ENCODE peak calls at places on chromosomes 11 and 22, in seven cellular contexts. W is neuronal stem cell, G is cardiac muscle cell, X is psoas muscle, M is GM23248, L is BE2C, B is IMR-90. O is an unnamed sample.

GRCh38 chr11:2761131-2762030 is 61.6 kb upstream of the KCNQ1OT1 start:
- DNase-seq in B (no peak), X (no peak), W (no peak), M (no peak), L (no peak), G (no peak), O (no peak)

GRCh38 chr11:99687320-99687719 is 666.6 kb downstream of the CNTN5 start:
- DNase-seq in M (no peak), L (no peak), W (no peak), B (no peak), G (no peak), X (no peak), O (no peak)

GRCh38 chr22:42855211-42855610 is 1.9 kb downstream of the ARFGAP3 start:
- DNase-seq in G (no peak), W (no peak), L (no peak), B (no peak), X (no peak), M (peak; percentile 51), O (no peak)

GRCh38 chr11:131624526-131624925 is 254.1 kb downstream of the NTM start:
- DNase-seq in W (no peak), X (no peak), L (no peak), G (no peak), M (peak; percentile 85), B (peak; percentile 2), O (no peak)

GRCh38 chr11:26105762-26106423 is 226.0 kb upstream of the ANO3 start:
- DNase-seq in B (no peak), X (no peak), L (no peak), M (no peak), W (no peak), G (no peak), O (no peak)

GRCh38 chr11:10493041-10493663 is 38.1 kb downstream of the AMPD3 start:
- DNase-seq in M (no peak), B (no peak), X (no peak), G (no peak), L (no peak), W (no peak), O (no peak)

GRCh38 chr11:45083544-45084087 is 62.8 kb upstream of the PRDM11 start:
- DNase-seq in M (no peak), G (peak; percentile 29), W (no peak), X (no peak), L (peak; percentile 12), B (no peak), O (no peak)

GRCh38 chr11:65814131-65814959 is 19.4 kb upstream of the SNX32 start:
- DNase-seq in G (no peak), W (no peak), M (peak; percentile 21), L (no peak), B (peak; percentile 28), X (no peak), O (no peak)

GRCh38 chr11:2665747-2666710 is 33.8 kb downstream of the KCNQ1OT1 start:
- DNase-seq in W (no peak), X (no peak), B (no peak), M (no peak), L (no peak), G (peak; percentile 39), O (no peak)

GRCh38 chr11:1918436-1919315 is 827 bp upstream of the TNNT3 start:
- DNase-seq in X (no peak), L (no peak), M (no peak), W (no peak), G (no peak), B (no peak), O (no peak)

GRCh38 chr22:36384766-36385400 is 2.9 kb downstream of the MYH9 start:
- DNase-seq in X (no peak), B (no peak), M (peak; percentile 38), G (no peak), W (no peak), L (no peak), O (peak; percentile 92)

GRCh38 chr11:48037709-48038468 is 57.5 kb downstream of the PTPRJ start:
- DNase-seq in L (no peak), W (no peak), X (no peak), M (no peak), B (peak; percentile 77), G (no peak), O (no peak)

GRCh38 chr11:124928942-124929663 is 6.7 kb downstream of the HEPACAM start:
- DNase-seq in W (no peak), M (no peak), B (no peak), G (no peak), X (no peak), L (no peak), O (no peak)

GRCh38 chr22:33518405-33518804 is 401.9 kb downstream of the LARGE1 start:
- DNase-seq in X (no peak), M (no peak), G (no peak), B (no peak), L (no peak), W (no peak), O (no peak)

GRCh38 chr11:110100476-110101240 is 7.5 kb downstream of the ZC3H12C start:
- DNase-seq in L (no peak), B (no peak), W (no peak), X (no peak), G (no peak), M (no peak), O (no peak)

GRCh38 chr11:130940706-130941105 is 24.4 kb upstream of the SNX19 start:
- DNase-seq in B (peak; percentile 29), M (peak; percentile 62), X (no peak), L (no peak), W (no peak), G (no peak), O (no peak)

GRCh38 chr11:113189909-113190667 is 124.3 kb upstream of the TTC12 start:
- DNase-seq in B (no peak), M (peak; percentile 92), G (no peak), L (no peak), X (peak; percentile 56), W (no peak), O (no peak)

GRCh38 chr11:2211113-2211971 is 39.7 kb upstream of the TH start:
- DNase-seq in W (peak; percentile 51), L (no peak), M (no peak), B (no peak), G (no peak), X (no peak), O (no peak)

GRCh38 chr22:20550851-20551744 is 43.7 kb downstream of the MED15 start:
- DNase-seq in X (peak; percentile 58), L (no peak), W (no peak), G (peak; percentile 61), B (peak; percentile 78), M (peak; percentile 97), O (peak; percentile 33)

GRCh38 chr11:127628463-127628785 is 627.9 kb upstream of the KIRREL3 start:
- DNase-seq in B (no peak), L (no peak), X (no peak), W (no peak), G (no peak), M (no peak), O (no peak)

GRCh38 chr11:70371241-70371640 is 27.1 kb upstream of the CTTN start:
- DNase-seq in G (no peak), X (no peak), B (peak; percentile 18), L (no peak), W (peak; percentile 4), M (no peak), O (no peak)

DNA sequence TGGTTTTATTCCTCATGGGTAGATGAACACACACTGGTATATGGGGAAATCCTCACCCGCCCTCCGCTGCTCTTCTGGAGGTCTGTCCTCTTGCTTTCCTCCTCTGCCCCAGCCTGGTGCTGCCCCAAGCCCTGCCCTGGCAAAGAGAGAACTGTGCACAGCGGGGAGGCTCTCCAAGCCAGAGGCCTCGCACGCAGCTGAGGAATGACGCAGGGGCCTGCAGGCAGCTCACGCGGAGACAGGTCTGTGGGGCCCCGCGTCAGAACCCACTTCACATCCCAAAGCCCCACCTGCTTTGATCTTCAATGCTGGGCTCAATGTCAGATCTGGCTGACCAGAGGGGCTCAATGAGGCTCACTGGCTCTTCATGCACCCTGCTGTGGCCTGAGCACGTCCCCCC is 10.0 kb downstream of the GATD1 start:
- DNase-seq in W (no peak), M (no peak), X (no peak), G (no peak), B (no peak), L (no peak), O (no peak)
- H3K36me3 ChIP-seq in W (peaks cover 81% of the 10 kb centered on the region), M (peaks cover 32% of the 10 kb centered on the region), X (peaks cover 89% of the 10 kb centered on the region), G (peaks cover 20% of the 10 kb centered on the region), B (peaks cover 68% of the 10 kb centered on the region), L (peaks cover 44% of the 10 kb centered on the region), O (peaks cover 49% of the 10 kb centered on the region)

DNA sequence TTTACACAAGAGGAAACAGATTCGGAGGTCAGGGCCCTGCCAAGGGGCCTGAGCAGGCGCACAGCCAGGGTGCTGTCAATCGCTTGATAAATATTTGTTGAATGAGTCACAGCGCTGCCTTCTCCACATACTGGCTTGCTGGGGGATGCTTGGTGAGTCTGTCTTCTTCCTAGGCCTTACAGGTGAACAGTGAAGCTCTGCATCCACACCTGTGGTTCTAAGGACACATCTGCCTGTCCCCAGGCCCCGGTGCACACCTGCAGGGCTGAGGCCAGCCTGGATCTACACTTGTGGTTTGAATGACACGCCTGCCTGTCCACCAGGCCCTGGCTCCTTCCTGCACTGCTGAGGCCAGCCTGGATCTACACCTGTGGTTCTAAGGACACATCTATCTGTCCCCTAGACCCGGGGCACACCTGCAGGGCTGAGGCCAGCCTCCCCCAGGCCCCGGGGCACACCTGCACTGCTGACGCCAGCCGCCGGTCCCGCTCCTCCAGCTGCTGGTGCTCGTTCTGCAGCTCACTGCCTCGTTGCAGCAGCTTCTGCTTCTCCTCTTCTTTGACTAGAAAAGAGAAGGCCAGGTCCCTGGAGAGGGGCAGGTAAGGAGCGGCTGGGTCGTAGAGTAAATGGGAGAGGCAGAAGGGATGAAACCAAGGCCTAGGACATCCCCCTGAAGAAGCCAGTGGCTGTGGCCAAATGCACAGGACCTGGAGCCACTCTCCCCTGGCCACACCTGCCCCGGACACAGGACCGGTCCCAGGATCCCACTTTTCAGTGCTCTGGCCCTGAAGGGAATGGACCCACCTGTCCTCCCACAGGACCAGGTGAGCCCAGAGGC is 124.6 kb downstream of the PHF21B start:
- DNase-seq in W (no peak), G (no peak), X (no peak), L (no peak), M (no peak), B (no peak), O (no peak)
- H3K36me3 ChIP-seq in W (peaks cover 94% of the 10 kb centered on the region), G (no peaks in the 10 kb centered on the region), X (no peaks in the 10 kb centered on the region), L (peaks cover 18% of the 10 kb centered on the region), M (no peaks in the 10 kb centered on the region), B (no peaks in the 10 kb centered on the region), O (no peaks in the 10 kb centered on the region)

GRCh38 chr11:64262271-64263002 is 11.1 kb downstream of the PLCB3 start:
- DNase-seq in G (no peak), L (no peak), W (no peak), M (no peak), X (no peak), B (no peak), O (no peak)
- H3K36me3 ChIP-seq in G (no peaks in the 10 kb centered on the region), L (peaks cover 6% of the 10 kb centered on the region), W (peaks cover 84% of the 10 kb centered on the region), M (peaks cover 7% of the 10 kb centered on the region), X (peaks cover 78% of the 10 kb centered on the region), B (peaks cover 59% of the 10 kb centered on the region), O (peaks cover 68% of the 10 kb centered on the region)

GRCh38 chr11:64770120-64770519 is 8.2 kb downstream of the SF1 start:
- DNase-seq in B (no peak), W (no peak), L (no peak), M (no peak), G (no peak), X (no peak), O (no peak)

GRCh38 chr11:64766881-64767280 is 7.1 kb upstream of the PYGM start:
- DNase-seq in B (no peak), M (no peak), W (no peak), L (no peak), X (peak; percentile 10), G (no peak), O (no peak)

GRCh38 chr11:64768300-64768694 is 8.5 kb upstream of the PYGM start:
- DNase-seq in M (no peak), X (no peak), B (no peak), G (no peak), L (no peak), W (no peak), O (no peak)

GRCh38 chr11:64767344-64768299 is 7.8 kb upstream of the PYGM start:
- DNase-seq in L (peak; percentile 80), M (peak; percentile 73), X (peak; percentile 74), B (peak; percentile 60), W (peak; percentile 60), G (peak; percentile 86), O (peak; percentile 91)

GRCh38 chr11:64769283-64769682 is 9.1 kb downstream of the SF1 start:
- DNase-seq in L (no peak), X (no peak), B (no peak), G (no peak), W (no peak), M (no peak), O (no peak)
- H3K36me3 ChIP-seq in L (peaks cover 91% of the 10 kb centered on the region), X (peaks cover 100% of the 10 kb centered on the region), B (peaks cover 89% of the 10 kb centered on the region), G (peaks cover 100% of the 10 kb centered on the region), W (peaks cover 99% of the 10 kb centered on the region), M (peaks cover 84% of the 10 kb centered on the region), O (peaks cover 97% of the 10 kb centered on the region)